ENCODE peak calls at places on chromosomes 3 and 15, in six cellular contexts. M is Kasumi-1, F is neural crest cell, R is cardiac muscle cell, A is NCI-H748 treated with DMSO at 0.1 percent for 48 hours, J is substantia nigra. C is an unnamed sample.

GRCh38 chr15:59703979-59704796 is 15.1 kb upstream of the BNIP2 start:
- DNase-seq in M (no peak), R (no peak), A (no peak), J (no peak), F (no peak), C (no peak)

GRCh38 chr3:60294181-60294580 is 957.1 kb downstream of the FHIT start:
- DNase-seq in A (no peak), J (no peak), F (no peak), M (no peak), R (no peak), C (no peak)

GRCh38 chr3:171901615-171902312 is 58.6 kb downstream of the TMEM212 start:
- DNase-seq in F (no peak), A (no peak), R (no peak), J (no peak), M (no peak), C (no peak)

GRCh38 chr3:104397713-104398112 is 969.0 kb upstream of the ALCAM start:
- DNase-seq in F (no peak), A (no peak), J (no peak), M (no peak), R (no peak), C (no peak)

GRCh38 chr3:71487418-71487817 is 96.1 kb downstream of the FOXP1 start:
- DNase-seq in J (no peak), A (no peak), F (no peak), M (peak; percentile 37), R (no peak), C (no peak)

GRCh38 chr3:187987919-187988318 is 166.0 kb upstream of the LPP start:
- DNase-seq in F (no peak), J (no peak), A (no peak), M (no peak), R (no peak), C (no peak)

GRCh38 chr3:102207173-102207572 is 227.6 kb upstream of the ZPLD1 start:
- DNase-seq in R (no peak), M (no peak), A (no peak), J (no peak), F (no peak), C (no peak)

GRCh38 chr3:13559751-13560540 is 11.0 kb downstream of the FBLN2 start:
- DNase-seq in R (no peak), J (no peak), F (no peak), A (no peak), M (no peak), C (no peak)

GRCh38 chr3:99721633-99722007 is 83.2 kb downstream of the COL8A1 start:
- DNase-seq in A (no peak), R (no peak), M (no peak), J (no peak), F (no peak), C (no peak)

GRCh38 chr15:63015618-63016017 is 26.9 kb upstream of the TPM1 start:
- DNase-seq in A (no peak), J (no peak), R (no peak), F (no peak), M (no peak), C (no peak)

GRCh38 chr3:38834110-38834509 is 18.1 kb upstream of the SCN10A start:
- DNase-seq in A (peak; percentile 19), M (peak; percentile 43), F (peak; percentile 40), R (peak; percentile 1), J (no peak), C (no peak)